ENCODE peak calls at places on chromosomes 2 and 18, in ten cellular contexts. S, H, L, G, T, C, F, I, Y and D are unnamed samples.

GRCh38 chr2:225130093-225130492 is 87.8 kb upstream of the DOCK10 start:
- DNase-seq in S (no peak), H (no peak), L (no peak), G (no peak), T (no peak), C (no peak), F (no peak), I (no peak), Y (no peak), D (no peak)

GRCh38 chr2:12081481-12082210 is 335.2 kb downstream of the LPIN1 start:
- DNase-seq in S (no peak), H (no peak), L (no peak), G (no peak), T (no peak), C (no peak), F (no peak), I (no peak), Y (no peak), D (no peak)

GRCh38 chr2:223588251-223588650 is 13.9 kb downstream of the SCG2 start:
- DNase-seq in S (no peak), H (peak; percentile 25), L (no peak), G (no peak), T (no peak), C (no peak), F (no peak), I (no peak), Y (no peak), D (no peak)

GRCh38 chr18:33757037-33757436 is 179.0 kb downstream of the ASXL3 start:
- DNase-seq in S (no peak), H (no peak), L (no peak), G (no peak), T (no peak), C (peak; percentile 70), F (no peak), I (peak; percentile 42), Y (no peak), D (no peak)

GRCh38 chr2:201218780-201219179 is 35.8 kb downstream of the CASP10 start:
- DNase-seq in S (no peak), H (no peak), L (no peak), G (no peak), T (no peak), C (peak; percentile 76), F (no peak), I (no peak), Y (no peak), D (peak; percentile 65)

GRCh38 chr2:10373931-10374330 is 71.2 kb downstream of the HPCAL1 start:
- DNase-seq in S (no peak), H (no peak), L (no peak), G (no peak), T (no peak), C (no peak), F (no peak), I (no peak), Y (no peak), D (no peak)

GRCh38 chr2:74516070-74516633 is 1.9 kb downstream of the TLX2 start:
- DNase-seq in S (peak; percentile 95), H (peak; percentile 98), L (no peak), G (no peak), T (peak; percentile 83), C (peak; percentile 8), F (peak; percentile 69), I (peak; percentile 37), Y (peak; percentile 76), D (peak; percentile 65)

GRCh38 chr2:8481463-8482009 is 200.3 kb upstream of the ID2 start:
- DNase-seq in S (no peak), H (no peak), L (no peak), G (peak; percentile 69), T (no peak), C (no peak), F (no peak), I (no peak), Y (no peak), D (no peak)

GRCh38 chr18:49619792-49620191 is 57.9 kb downstream of the LIPG start:
- DNase-seq in S (peak; percentile 57), H (no peak), L (no peak), G (no peak), T (no peak), C (no peak), F (no peak), I (peak; percentile 6), Y (no peak), D (no peak)

GRCh38 chr2:210162466-210163124 is 8.6 kb downstream of the KANSL1L start:
- DNase-seq in S (no peak), H (no peak), L (no peak), G (peak; percentile 36), T (no peak), C (no peak), F (no peak), I (no peak), Y (no peak), D (no peak)

GRCh38 chr2:60553496-60553991 is at the start of gene BCL11A:
- DNase-seq in S (peak; percentile 90), H (peak; percentile 89), L (no peak), G (peak; percentile 88), T (peak; percentile 77), C (peak; percentile 83), F (peak; percentile 28), I (peak; percentile 78), Y (peak; percentile 53), D (peak; percentile 80)

GRCh38 chr18:29501952-29502351 is 1325.0 kb upstream of the CDH2 start:
- DNase-seq in S (no peak), H (no peak), L (no peak), G (no peak), T (no peak), C (peak; percentile 96), F (no peak), I (peak; percentile 43), Y (no peak), D (no peak)

GRCh38 chr2:84901593-84902120 is 3.8 kb upstream of the TMSB10 start:
- DNase-seq in S (peak; percentile 41), H (no peak), L (no peak), G (no peak), T (no peak), C (no peak), F (no peak), I (peak; percentile 98), Y (no peak), D (no peak)

GRCh38 chr2:207487650-207488315 is 42.0 kb upstream of the CREB1 start:
- DNase-seq in S (peak; percentile 27), H (no peak), L (no peak), G (no peak), T (no peak), C (peak; percentile 73), F (no peak), I (peak; percentile 94), Y (no peak), D (no peak)

GRCh38 chr2:134260726-134261125 is 6.9 kb downstream of the MGAT5 start:
- DNase-seq in S (no peak), H (no peak), L (no peak), G (no peak), T (no peak), C (no peak), F (peak; percentile 26), I (peak; percentile 95), Y (no peak), D (no peak)

GRCh38 chr2:127647242-127648190 is 1.6 kb downstream of the GPR17 start:
- DNase-seq in S (no peak), H (no peak), L (no peak), G (no peak), T (no peak), C (no peak), F (peak; percentile 69), I (peak; percentile 46), Y (peak; percentile 56), D (no peak)

GRCh38 chr18:58315041-58315440 is 271.0 kb downstream of the NEDD4L start:
- DNase-seq in S (no peak), H (no peak), L (no peak), G (no peak), T (no peak), C (no peak), F (no peak), I (no peak), Y (no peak), D (no peak)

GRCh38 chr2:240453461-240454030 is 18.1 kb downstream of the GPC1 start:
- DNase-seq in S (no peak), H (peak; percentile 93), L (no peak), G (no peak), T (no peak), C (no peak), F (peak; percentile 18), I (no peak), Y (peak; percentile 19), D (no peak)
- H3K4me3 ChIP-seq in S (peak overlapping the region; percentile 56), H (peak overlapping the region; percentile 39), L (peak overlapping the region; percentile 13), G (no peak overlapping the region), T (no peak overlapping the region), C (peak overlapping the region; percentile 38), F (peak overlapping the region; percentile 6), I (no peak overlapping the region), Y (peak overlapping the region; percentile 14), D (no peak overlapping the region)

DNA sequence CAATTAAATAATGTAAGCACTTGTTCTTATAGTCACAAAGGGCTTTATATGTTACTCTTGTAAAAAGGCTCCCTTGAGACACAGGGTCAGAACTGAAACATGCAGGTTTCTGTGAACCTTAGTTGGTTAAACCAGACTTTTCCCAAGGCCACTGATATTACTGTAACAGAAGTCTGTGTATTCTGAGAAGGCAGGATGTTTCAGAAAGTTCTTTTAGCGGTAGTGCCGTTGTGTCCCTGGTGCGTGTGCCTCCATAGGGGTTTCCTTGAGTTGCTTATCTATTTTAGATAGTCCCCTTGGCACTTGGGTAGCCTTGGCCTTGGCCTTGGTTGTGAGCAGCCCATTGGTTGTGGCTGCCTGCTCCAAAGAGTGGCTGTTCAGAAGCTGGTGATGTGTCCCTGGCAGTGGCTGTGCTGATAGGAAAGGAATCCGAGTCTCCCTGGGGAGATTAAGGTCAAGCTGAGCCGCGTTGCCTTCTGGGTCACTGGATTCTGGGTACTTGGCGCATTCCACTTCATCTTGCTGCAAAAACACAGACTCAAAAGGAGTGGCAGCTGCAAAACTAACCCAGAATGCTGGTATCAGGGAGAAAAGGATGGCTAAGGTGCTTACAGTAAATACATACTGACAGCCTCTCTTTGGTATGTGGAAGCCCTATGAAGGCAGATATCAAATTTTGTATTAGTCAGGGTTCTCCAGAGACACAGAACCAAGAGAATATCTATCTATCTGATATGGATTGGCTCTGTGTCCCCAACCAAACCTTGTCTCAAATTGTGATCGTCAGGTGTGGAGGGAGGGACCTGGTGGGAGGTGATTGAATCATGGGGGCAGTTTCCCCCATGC is 69.7 kb downstream of the FHOD3 start:
- DNase-seq in S (no peak), H (no peak), L (no peak), G (no peak), T (no peak), C (no peak), F (peak; percentile 79), I (no peak), Y (peak; percentile 64), D (no peak)
- H3K4me3 ChIP-seq in S (no peak overlapping the region), H (no peak overlapping the region), L (no peak overlapping the region), G (no peak overlapping the region), T (no peak overlapping the region), C (no peak overlapping the region), F (no peak overlapping the region), I (no peak overlapping the region), Y (no peak overlapping the region), D (no peak overlapping the region)

DNA sequence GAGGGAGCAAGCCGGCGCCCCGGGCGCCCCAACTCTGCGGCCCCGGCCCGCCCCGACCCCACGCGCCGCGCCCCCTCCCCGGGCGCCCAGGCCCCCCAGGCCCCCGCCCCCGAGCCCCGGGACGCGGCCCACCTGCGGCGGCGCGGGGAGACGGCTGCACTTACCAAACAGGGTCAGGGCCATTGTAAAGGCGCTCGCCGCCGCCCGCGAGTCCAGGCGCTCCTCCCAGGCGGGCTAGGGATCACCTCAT is 526 bp downstream of the CHN1 start:
- DNase-seq in S (no peak), H (peak; percentile 77), L (no peak), G (no peak), T (no peak), C (no peak), F (no peak), I (no peak), Y (no peak), D (no peak)
- H3K4me3 ChIP-seq in S (peak overlapping the region; percentile 90), H (peak overlapping the region; percentile 77), L (peak overlapping the region; percentile 78), G (peak overlapping the region; percentile 64), T (peak overlapping the region; percentile 65), C (peak overlapping the region; percentile 52), F (peak overlapping the region; percentile 99), I (peak overlapping the region; percentile 66), Y (peak overlapping the region; percentile 84), D (peak overlapping the region; percentile 67)

GRCh38 chr18:23259701-23260661 is 124.7 kb downstream of the CABLES1 start:
- DNase-seq in S (peak; percentile 94), H (peak; percentile 87), L (no peak), G (peak; percentile 60), T (peak; percentile 93), C (peak; percentile 62), F (peak; percentile 85), I (peak; percentile 80), Y (peak; percentile 81), D (peak; percentile 81)
- H3K4me3 ChIP-seq in S (peak overlapping the region; percentile 55), H (no peak overlapping the region), L (no peak overlapping the region), G (no peak overlapping the region), T (peak overlapping the region; percentile 29), C (peak overlapping the region; percentile 3), F (peak overlapping the region; percentile 5), I (peak overlapping the region; percentile 26), Y (peak overlapping the region; percentile 32), D (no peak overlapping the region)